ENCODE peak calls at places on chromosomes 13 and 19, in five cellular contexts. P is CD4-positive, CD25-positive, alpha-beta regulatory T cell; Z is fibroblast of lung; A is PC-9; D is CD8-positive, alpha-beta T cell. C is an unnamed sample.

GRCh38 chr13:88979465-88980180 is 1308.5 kb downstream of the SLITRK5 start:
- DNase-seq in P (no peak), Z (peak), A (no peak), D (no peak), C (no peak)

GRCh38 chr19:39943586-39943985 is 9.2 kb upstream of the FCGBP start:
- DNase-seq in P (no peak), Z (no peak), A (no peak), D (no peak), C (no peak)

GRCh38 chr19:33998739-33999345 is 173.5 kb upstream of the LSM14A start:
- DNase-seq in P (no peak), Z (peak), A (no peak), D (no peak), C (no peak)

GRCh38 chr19:768424-768823 is 17.5 kb downstream of the MISP start:
- DNase-seq in P (no peak), Z (peak), A (no peak), D (no peak), C (no peak)

GRCh38 chr19:4199699-4200293 is 17.3 kb downstream of the ANKRD24 start:
- DNase-seq in P (no peak), Z (no peak), A (no peak), D (no peak), C (no peak)

GRCh38 chr19:29079331-29079730 is 133.6 kb downstream of the UQCRFS1 start:
- DNase-seq in P (no peak), Z (no peak), A (no peak), D (no peak), C (no peak)

GRCh38 chr13:113917523-113918371 is 53.9 kb upstream of the GAS6 start:
- DNase-seq in P (no peak), Z (no peak), A (no peak), D (no peak), C (no peak)

GRCh38 chr19:46133101-46133627 is 8.7 kb upstream of the IGFL3 start:
- DNase-seq in P (no peak), Z (peak), A (peak), D (no peak), C (no peak)

GRCh38 chr19:1266818-1267440 is 2.2 kb upstream of the CIRBP start:
- DNase-seq in P (peak), Z (no peak), A (no peak), D (peak), C (peak)

GRCh38 chr13:102536695-102537485 is 59.9 kb upstream of the TPP2 start:
- DNase-seq in P (no peak), Z (no peak), A (no peak), D (no peak), C (no peak)

GRCh38 chr13:76808927-76809326 is 77.3 kb downstream of the KCTD12 start:
- DNase-seq in P (no peak), Z (no peak), A (no peak), D (no peak), C (no peak)

GRCh38 chr13:100392709-100393630 is 195.6 kb downstream of the GGACT start:
- DNase-seq in P (no peak), Z (peak), A (peak), D (peak), C (no peak)

GRCh38 chr13:36520111-36520510 is 87.8 kb downstream of the CCNA1 start:
- DNase-seq in P (no peak), Z (peak), A (no peak), D (no peak), C (no peak)
- H3K27ac ChIP-seq in P (no peak), Z (no peak), A (no peak), D (no peak), C (no peak)

DNA sequence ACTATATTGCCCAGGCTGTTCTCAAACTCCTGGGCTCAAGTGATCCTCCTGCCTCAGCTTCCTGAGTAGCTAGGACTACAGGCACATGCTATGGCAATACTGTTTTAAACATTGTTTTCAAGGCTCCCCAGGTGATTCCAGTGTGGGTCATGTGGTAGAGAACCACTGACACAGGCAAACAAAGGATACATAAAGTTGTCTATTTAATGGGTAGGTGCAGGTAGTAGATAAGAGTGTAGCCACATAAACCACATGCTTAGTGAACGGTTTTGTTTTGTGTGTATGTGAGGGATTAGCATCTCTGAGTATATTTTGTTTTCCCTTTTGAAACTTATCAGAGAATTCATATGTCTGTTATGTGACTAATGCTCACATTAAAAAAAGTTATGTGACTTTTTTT is 36.7 kb downstream of the USPL1 start:
- DNase-seq in P (no peak), Z (no peak), A (no peak), D (no peak), C (no peak)
- H3K27ac ChIP-seq in P (no peak), Z (no peak), A (no peak), D (no peak), C (no peak)

GRCh38 chr19:35909684-35910035 is 1.6 kb upstream of the TYROBP start:
- DNase-seq in P (no peak), Z (no peak), A (no peak), D (no peak), C (no peak)

GRCh38 chr19:35908977-35909683 is 1.0 kb upstream of the TYROBP start:
- DNase-seq in P (no peak), Z (no peak), A (no peak), D (no peak), C (no peak)

GRCh38 chr19:35907377-35907745 is 734 bp downstream of the TYROBP start:
- DNase-seq in P (no peak), Z (no peak), A (no peak), D (no peak), C (no peak)

GRCh38 chr19:35905178-35905727 is 2.8 kb downstream of the TYROBP start:
- DNase-seq in P (no peak), Z (peak), A (no peak), D (no peak), C (no peak)

DNA sequence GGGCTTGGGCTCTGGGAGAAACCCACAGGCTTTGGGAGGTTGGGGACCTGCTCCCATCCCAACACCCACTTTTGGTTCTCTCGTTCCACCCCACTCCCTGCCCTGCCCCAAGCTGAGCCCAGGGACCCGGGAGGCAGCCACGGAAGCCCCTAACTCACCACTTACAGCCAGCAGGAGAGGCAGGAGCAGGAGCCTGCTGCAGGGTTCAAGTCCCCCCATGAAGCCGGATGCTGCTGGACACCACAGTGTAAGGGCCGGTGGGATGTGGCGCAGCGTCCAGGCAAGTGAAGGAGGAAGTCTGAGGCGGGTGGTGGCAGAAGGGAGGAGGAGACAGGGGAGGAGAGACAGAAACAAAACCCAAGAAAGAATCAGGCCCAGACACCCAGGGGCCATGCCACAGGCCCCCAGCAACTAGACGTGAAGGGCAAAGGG is at the start of gene TYROBP:
- DNase-seq in P (no peak), Z (no peak), A (no peak), D (no peak), C (no peak)
- H3K27ac ChIP-seq in P (no peak), Z (no peak), A (no peak), D (no peak), C (peak)

GRCh38 chr13:44271031-44271433 is 102.6 kb upstream of the SERP2 start:
- DNase-seq in P (no peak), Z (peak), A (peak), D (no peak), C (no peak)
- H3K27ac ChIP-seq in P (no peak), Z (no peak), A (peak), D (no peak), C (peak)

GRCh38 chr13:79547211-79547610 is 66.3 kb downstream of the NDFIP2 start:
- DNase-seq in P (no peak), Z (no peak), A (no peak), D (no peak), C (no peak)

GRCh38 chr13:79541426-79542049 is 60.6 kb downstream of the NDFIP2 start:
- DNase-seq in P (no peak), Z (peak), A (peak), D (no peak), C (no peak)

GRCh38 chr13:79540504-79540903 is 59.5 kb downstream of the NDFIP2 start:
- DNase-seq in P (no peak), Z (no peak), A (no peak), D (no peak), C (no peak)

GRCh38 chr13:79547821-79548220 is 66.9 kb downstream of the NDFIP2 start:
- DNase-seq in P (no peak), Z (peak), A (no peak), D (no peak), C (no peak)

GRCh38 chr13:79543883-79544282 is 62.9 kb downstream of the NDFIP2 start:
- DNase-seq in P (no peak), Z (no peak), A (no peak), D (no peak), C (no peak)
- H3K27ac ChIP-seq in P (no peak), Z (no peak), A (no peak), D (no peak), C (no peak)